ENCODE peak calls at places on chromosomes 7 and 10, in eight cellular contexts. A is PC-9, G is IMR-90, X is transverse colon, C is cardiac muscle cell, P is left ventricle myocardium inferior, F is HCT116, L is mammary epithelial cell. J is an unnamed sample.

GRCh38 chr7:142438235-142438922 is 180.5 kb upstream of the PRSS58 start:
- DNase-seq in X (peak; percentile 52), P (no peak), L (peak; percentile 37), G (peak; percentile 64), F (peak; percentile 49), A (no peak), C (peak; percentile 57), J (no peak)

GRCh38 chr10:84600947-84601346 is 272.6 kb downstream of the CCSER2 start:
- DNase-seq in G (no peak), L (no peak), X (no peak), F (no peak), A (no peak), C (no peak), P (no peak), J (no peak)

GRCh38 chr7:102284891-102285540 is 1.7 kb upstream of the SH2B2 start:
- DNase-seq in L (no peak), X (peak; percentile 55), C (no peak), A (no peak), P (peak; percentile 70), F (no peak), G (no peak), J (no peak)

GRCh38 chr7:80087051-80087767 is 47.4 kb upstream of the GNAI1 start:
- DNase-seq in F (peak; percentile 27), P (no peak), G (peak; percentile 82), C (no peak), A (no peak), X (no peak), L (no peak), J (no peak)

GRCh38 chr7:43291789-43292188 is 179.3 kb downstream of the HECW1 start:
- DNase-seq in P (no peak), L (no peak), X (no peak), A (no peak), G (no peak), C (no peak), F (no peak), J (no peak)

GRCh38 chr7:139916717-139917395 is 87.8 kb downstream of the TBXAS1 start:
- DNase-seq in X (peak; percentile 37), P (no peak), F (no peak), C (no peak), L (no peak), A (peak; percentile 23), G (no peak), J (peak; percentile 69)

GRCh38 chr7:15334524-15335269 is 227.1 kb downstream of the AGMO start:
- DNase-seq in X (no peak), C (no peak), F (no peak), G (no peak), P (no peak), A (no peak), L (no peak), J (no peak)

GRCh38 chr7:27870595-27870994 is 130.6 kb downstream of the TAX1BP1 start:
- DNase-seq in F (no peak), X (no peak), G (no peak), C (no peak), P (no peak), A (no peak), L (no peak), J (no peak)

GRCh38 chr7:138900040-138900828 is 81.0 kb downstream of the KIAA1549 start:
- DNase-seq in G (peak; percentile 65), X (no peak), F (no peak), L (no peak), A (no peak), P (no peak), C (no peak), J (no peak)

GRCh38 chr10:79378647-79379511 is 31.6 kb downstream of the PPIF start:
- DNase-seq in P (no peak), G (no peak), L (no peak), X (peak; percentile 6), F (no peak), C (no peak), A (no peak), J (no peak)

GRCh38 chr7:149669121-149669818 is 104.1 kb downstream of the ZNF467 start:
- DNase-seq in A (no peak), G (peak; percentile 19), L (peak; percentile 44), X (no peak), F (peak; percentile 51), P (no peak), C (no peak), J (no peak)

GRCh38 chr10:116925061-116925460 is 75.8 kb downstream of the ENO4 start:
- DNase-seq in G (no peak), X (no peak), L (no peak), C (no peak), P (no peak), A (no peak), F (no peak), J (no peak)

GRCh38 chr10:132637477-132638129 is 100.0 kb downstream of the INPP5A start:
- DNase-seq in G (peak; percentile 73), L (peak; percentile 26), F (peak; percentile 7), A (peak; percentile 11), C (peak; percentile 74), X (no peak), P (peak; percentile 5), J (no peak)

GRCh38 chr10:100327007-100327700 is 2.9 kb downstream of the PKD2L1 start:
- DNase-seq in X (peak; percentile 23), C (no peak), P (no peak), F (no peak), A (no peak), L (no peak), G (peak; percentile 10), J (peak; percentile 73)

DNA sequence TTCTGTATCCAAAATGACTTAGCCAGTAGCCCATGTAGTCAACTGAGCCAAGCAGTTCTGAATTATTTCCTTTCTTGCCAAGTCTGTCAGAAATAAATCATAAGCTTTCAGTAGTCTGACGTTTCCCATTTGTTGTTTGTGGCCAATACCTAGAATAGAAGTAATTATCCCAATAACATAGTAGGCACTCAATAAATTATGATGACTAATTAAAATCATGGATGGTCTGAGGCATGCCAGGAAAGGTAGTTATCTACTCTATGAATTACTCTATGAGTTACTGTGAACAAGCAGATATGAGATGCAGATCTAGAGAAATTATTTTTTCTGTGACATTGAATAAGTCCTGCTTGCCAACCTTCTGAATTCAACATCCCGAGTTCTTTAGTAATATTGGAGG is 2.3 kb downstream of the CABCOCO1 start:
- DNase-seq in G (no peak), L (no peak), P (no peak), C (no peak), A (no peak), F (no peak), X (no peak), J (no peak)
- TF ChIP-seq CTCF in G (no peak), L (no peak), P (no peak), C (no peak), A (no peak), F (no peak), X (no peak), J (no peak)

DNA sequence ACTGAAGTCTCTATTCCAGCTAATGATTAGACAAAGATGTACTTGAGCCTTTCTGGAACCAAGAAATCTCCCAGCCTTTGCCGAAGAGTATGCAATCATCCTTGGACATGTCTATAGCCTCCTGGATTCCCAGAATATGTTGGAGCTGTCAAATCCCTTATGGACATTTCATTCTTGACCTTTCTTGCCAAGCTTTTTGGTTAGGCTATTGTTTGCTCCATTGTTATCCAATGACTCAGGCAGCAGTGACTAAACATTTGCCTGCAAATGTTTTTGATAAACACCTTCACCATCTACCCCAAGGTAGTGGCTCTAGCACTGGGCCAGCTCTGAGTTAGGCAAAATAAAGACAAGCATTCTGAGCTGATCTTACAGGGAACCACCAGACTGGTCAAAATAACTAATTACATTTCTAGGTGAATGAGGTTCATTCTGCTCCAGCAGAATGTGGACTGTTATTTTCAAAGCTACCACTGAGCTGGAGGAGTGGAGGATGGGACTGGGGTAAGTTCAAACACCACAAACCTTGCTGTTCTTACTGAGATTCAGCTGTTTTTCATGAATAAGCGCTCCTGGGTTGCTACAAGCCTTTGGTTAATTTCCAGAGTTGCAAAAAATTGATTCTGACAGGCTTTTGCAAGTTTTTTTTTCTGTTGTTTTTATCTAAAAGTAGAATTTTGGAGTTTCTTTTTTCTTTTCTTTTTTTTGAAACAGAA is 81.0 kb downstream of the TMEM270 start:
- DNase-seq in L (peak; percentile 52), A (peak; percentile 23), P (no peak), G (peak; percentile 18), F (no peak), C (no peak), X (no peak), J (no peak)
- H3K4me3 ChIP-seq in L (no peak overlapping the region), A (no peak overlapping the region), P (no peak overlapping the region), G (no peak overlapping the region), F (no peak overlapping the region), C (no peak overlapping the region), X (no peak overlapping the region), J (no peak overlapping the region)

DNA sequence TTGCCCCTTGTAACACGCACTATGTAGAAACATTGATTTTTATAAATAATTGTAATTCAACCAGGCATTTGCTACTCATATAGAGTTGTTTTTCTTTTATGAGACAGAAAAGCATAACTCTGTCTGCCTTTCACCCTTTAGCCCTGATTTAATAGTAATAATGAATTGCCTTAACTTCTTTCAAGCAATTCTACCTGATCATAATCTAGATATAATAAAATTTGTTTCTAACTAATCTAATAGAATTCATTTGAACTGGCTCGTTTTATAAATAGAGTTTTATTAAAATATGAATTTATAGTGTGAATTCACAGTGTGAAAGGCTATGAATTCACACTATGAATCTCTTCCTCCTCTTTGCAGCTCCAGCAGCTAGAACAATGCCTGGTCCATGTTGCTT is 184.1 kb upstream of the PTN start:
- DNase-seq in A (no peak), C (no peak), L (no peak), X (no peak), F (no peak), G (no peak), P (no peak), J (no peak)
- H3K27me3 ChIP-seq in A (peaks cover 4% of the 10 kb centered on the region), C (no peaks in the 10 kb centered on the region), L (no peaks in the 10 kb centered on the region), X (no peaks in the 10 kb centered on the region), F (no peaks in the 10 kb centered on the region), G (no peaks in the 10 kb centered on the region), P (no peaks in the 10 kb centered on the region), J (no peaks in the 10 kb centered on the region)

DNA sequence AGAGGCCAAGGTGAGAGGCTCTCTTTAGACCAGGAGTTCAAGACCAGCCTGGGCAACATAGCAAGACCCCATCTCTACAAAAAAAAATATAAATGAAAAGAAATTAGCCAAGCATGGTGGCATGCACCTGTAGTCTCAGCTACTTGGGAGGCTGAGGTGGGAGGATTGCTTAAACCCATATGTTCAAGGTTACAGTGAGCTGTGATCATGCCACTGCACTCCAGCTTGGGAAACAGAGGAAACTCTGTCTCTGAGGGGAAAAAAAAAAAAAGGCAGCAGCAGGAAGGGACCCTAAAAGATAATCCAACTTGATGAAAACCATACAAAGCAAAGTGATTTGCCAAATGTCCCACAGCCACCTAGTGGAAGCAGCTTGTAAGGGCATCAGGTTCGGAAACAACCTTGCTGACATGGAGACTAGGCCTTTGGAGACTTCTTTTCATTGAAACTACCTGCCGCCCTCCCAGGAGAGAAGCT is 15.6 kb upstream of the PBLD start:
- DNase-seq in L (peak; percentile 27), C (peak; percentile 57), G (peak; percentile 65), F (peak; percentile 28), X (peak; percentile 38), A (peak; percentile 38), P (no peak), J (no peak)
- TF ChIP-seq CTCF in L (peak; percentile 70), C (peak; percentile 86), G (peak; percentile 61), F (peak; percentile 82), X (peak; percentile 68), A (peak; percentile 88), P (peak; percentile 68), J (peak; percentile 75)